ENCODE peak calls at places on chromosome 19, in nine cellular contexts. U is renal cortical epithelial cell, A is C1 segment of cervical spinal cord, O is NCI-H2107, M is G401, G is left ventricle myocardium inferior, N is heart right ventricle, X is activated T-cell treated with anti-CD3 and anti-CD28 coated beads for 48 hours, H is HAP-1. S is an unnamed sample.

GRCh38 chr19:3098515-3099346 is 4.6 kb downstream of the GNA11 start:
- DNase-seq in N (peak; percentile 86), X (no peak), M (peak; percentile 33), H (no peak), O (no peak), A (peak; percentile 54), G (peak; percentile 86), U (no peak), S (peak; percentile 41)

GRCh38 chr19:55454787-55455243 is 6.6 kb downstream of the ISOC2 start:
- DNase-seq in N (peak; percentile 43), H (no peak), X (peak; percentile 42), O (no peak), A (no peak), U (no peak), M (peak; percentile 63), G (no peak), S (peak; percentile 40)

GRCh38 chr19:28701491-28701890 is 511.5 kb downstream of the UQCRFS1 start:
- DNase-seq in N (no peak), A (no peak), U (no peak), X (no peak), O (no peak), M (no peak), G (no peak), H (no peak), S (no peak)

GRCh38 chr19:51710163-51710562 is 13.6 kb downstream of the HAS1 start:
- DNase-seq in X (no peak), G (no peak), H (no peak), M (no peak), O (no peak), N (no peak), A (no peak), U (no peak), S (no peak)

GRCh38 chr19:3338541-3339181 is 27.7 kb upstream of the NFIC start:
- DNase-seq in N (peak; percentile 47), A (no peak), X (no peak), U (no peak), M (no peak), O (no peak), H (no peak), G (peak; percentile 32), S (peak; percentile 69)

GRCh38 chr19:14265285-14266036 is 59.5 kb upstream of the ADGRL1 start:
- DNase-seq in O (no peak), M (no peak), A (no peak), H (no peak), N (no peak), X (no peak), U (no peak), G (no peak), S (no peak)

GRCh38 chr19:17420267-17420924 is 549 bp downstream of the MVB12A start:
- DNase-seq in N (peak; percentile 44), G (peak; percentile 23), M (no peak), A (no peak), U (no peak), X (peak; percentile 19), O (no peak), H (no peak), S (peak; percentile 18)

GRCh38 chr19:1049841-1050240 is 9.9 kb downstream of the ABCA7 start:
- DNase-seq in U (no peak), G (no peak), O (no peak), X (no peak), A (no peak), M (no peak), H (no peak), N (no peak), S (no peak)

GRCh38 chr19:11421607-11422098 is 2.5 kb upstream of the RGL3 start:
- DNase-seq in U (no peak), G (peak; percentile 59), A (no peak), X (peak; percentile 41), O (no peak), M (peak; percentile 12), N (peak; percentile 72), H (no peak), S (peak; percentile 27)

GRCh38 chr19:38224014-38224862 is at the start of gene DPF1:
- DNase-seq in G (peak; percentile 45), U (peak; percentile 23), H (peak; percentile 79), M (peak; percentile 80), X (peak; percentile 76), A (peak; percentile 74), N (peak; percentile 50), O (no peak), S (peak; percentile 32)

GRCh38 chr19:51660975-51661600 is 14.5 kb upstream of the SIGLEC14 start:
- DNase-seq in G (peak; percentile 25), N (peak; percentile 49), M (peak; percentile 82), H (peak; percentile 40), A (peak; percentile 18), O (peak; percentile 45), U (peak; percentile 69), X (peak; percentile 53), S (no peak)

GRCh38 chr19:5480427-5480836 is 25.2 kb downstream of the ZNRF4 start:
- DNase-seq in A (no peak), M (peak; percentile 8), G (no peak), U (no peak), N (no peak), X (peak; percentile 22), H (no peak), O (no peak), S (peak; percentile 3)

GRCh38 chr19:35204799-35205732 is 23.5 kb downstream of the FAM187B start:
- DNase-seq in H (no peak), N (no peak), X (no peak), O (no peak), G (no peak), M (no peak), A (no peak), U (no peak), S (no peak)

GRCh38 chr19:18412610-18413239 is 6.5 kb upstream of the SSBP4 start:
- DNase-seq in X (no peak), O (no peak), U (no peak), H (no peak), G (no peak), N (no peak), M (no peak), A (no peak), S (no peak)

GRCh38 chr19:6292006-6292405 is 12.2 kb upstream of the MLLT1 start:
- DNase-seq in H (no peak), A (no peak), N (no peak), X (no peak), O (no peak), M (no peak), G (no peak), U (no peak), S (no peak)

GRCh38 chr19:35731779-35732405 is 10.4 kb downstream of the IGFLR1 start:
- DNase-seq in X (no peak), U (no peak), G (no peak), N (no peak), A (no peak), M (no peak), O (no peak), H (no peak), S (no peak)

GRCh38 chr19:40178756-40179155 is 12.5 kb upstream of the MAP3K10 start:
- DNase-seq in G (no peak), O (no peak), N (no peak), A (no peak), U (no peak), H (no peak), X (no peak), M (no peak), S (no peak)

GRCh38 chr19:56811480-56811879 is 29.0 kb downstream of the PEG3 start:
- DNase-seq in O (no peak), G (no peak), X (no peak), M (no peak), N (no peak), H (no peak), A (no peak), U (no peak), S (no peak)

GRCh38 chr19:56987184-56987583 is 132.6 kb upstream of the USP29 start:
- DNase-seq in A (no peak), H (no peak), M (no peak), U (no peak), N (no peak), O (no peak), X (no peak), G (no peak), S (no peak)